ENCODE peak calls at places on chromosomes 12 and 14, in four cellular contexts. J is stimulated activated CD4-positive, alpha-beta T cell treated with anti-CD3 and anti-CD28 coated beads, TNF-alpha, amount 100 ng/mL, for 48 hours; T is NCI-H345; W is iPS-NIHi11. R is an unnamed sample.

GRCh38 chr12:114166360-114166759 is 200.2 kb upstream of the RBM19 start:
- DNase-seq in J (no peak), T (peak), W (peak), R (no peak)

GRCh38 chr12:6069452-6070093 is 54.9 kb downstream of the VWF start:
- DNase-seq in J (peak), T (no peak), W (no peak), R (no peak)

GRCh38 chr14:103594265-103594664 is 31.5 kb downstream of the COA8 start:
- DNase-seq in J (no peak), T (peak), W (peak), R (peak)

GRCh38 chr12:12508612-12509011 is 54.1 kb downstream of the DUSP16 start:
- DNase-seq in J (no peak), T (no peak), W (no peak), R (no peak)

GRCh38 chr12:22668441-22668840 is 43.5 kb downstream of the ETNK1 start:
- DNase-seq in J (no peak), T (no peak), W (no peak), R (no peak)

GRCh38 chr12:19778111-19778688 is 338.9 kb downstream of the AEBP2 start:
- DNase-seq in J (no peak), T (no peak), W (no peak), R (no peak)

GRCh38 chr12:58420496-58420895 is 479.1 kb downstream of the ATP23 start:
- DNase-seq in J (no peak), T (no peak), W (no peak), R (no peak)

GRCh38 chr12:48105321-48105866 is 485 bp downstream of the SENP1 start:
- DNase-seq in J (peak), T (no peak), W (no peak), R (peak)

GRCh38 chr14:90846511-90846910 is 30.3 kb upstream of the TTC7B start:
- DNase-seq in J (no peak), T (no peak), W (no peak), R (no peak)

GRCh38 chr12:94614288-94614721 is 36.1 kb downstream of the TMCC3 start:
- DNase-seq in J (no peak), T (no peak), W (peak), R (no peak)

GRCh38 chr12:129788506-129788905 is 115.3 kb downstream of the TMEM132D start:
- DNase-seq in J (no peak), T (no peak), W (no peak), R (no peak)

GRCh38 chr12:112303004-112303403 is 79.2 kb downstream of the HECTD4 start:
- DNase-seq in J (peak), T (no peak), W (no peak), R (no peak)

GRCh38 chr14:100576091-100577085 is 10.8 kb downstream of the BEGAIN start:
- DNase-seq in J (no peak), T (no peak), W (no peak), R (no peak)

GRCh38 chr14:89927466-89927865 is 27.1 kb downstream of the EFCAB11 start:
- DNase-seq in J (no peak), T (no peak), W (no peak), R (no peak)

GRCh38 chr12:97943359-97943758 is 480.8 kb downstream of the RMST start:
- DNase-seq in J (no peak), T (no peak), W (peak), R (no peak)

GRCh38 chr12:69405466-69405865 is 45.9 kb downstream of the YEATS4 start:
- DNase-seq in J (no peak), T (no peak), W (no peak), R (no peak)

GRCh38 chr12:11653215-11653753 is 3.8 kb downstream of the ETV6 start:
- DNase-seq in J (peak), T (no peak), W (no peak), R (no peak)

GRCh38 chr14:22910916-22911315 is 8.0 kb downstream of the RBM23 start:
- DNase-seq in J (no peak), T (no peak), W (no peak), R (no peak)

GRCh38 chr12:92438641-92439396 is 264.0 kb upstream of the PLEKHG7 start:
- DNase-seq in J (no peak), T (no peak), W (no peak), R (no peak)